ENCODE peak calls at places on chromosome 22, in five cellular contexts. U is A549, C is K562, O is H1, A is HepG2. I is an unnamed sample.
A peak's percentile ranks its signal among the peaks of the same experiment; 100 is the strongest.

GRCh38 chr22:37999640-38000272 is 15.4 kb upstream of the SOX10 start:
- DNase-seq in A (no peak), U (peak; percentile 27), O (no peak), C (no peak), I (peak; percentile 23)

GRCh38 chr22:17921871-17922821 is 102.2 kb downstream of the MICAL3 start:
- DNase-seq in U (no peak), C (peak; percentile 99), O (peak; percentile 75), A (peak; percentile 45), I (no peak)

GRCh38 chr22:44906999-44907644 is 102.7 kb downstream of the PHF21B start:
- DNase-seq in C (no peak), U (no peak), O (no peak), A (no peak), I (no peak)

GRCh38 chr22:39396797-39397195 is 2.8 kb upstream of the TAB1 start:
- DNase-seq in C (no peak), A (no peak), O (no peak), U (no peak), I (no peak)

GRCh38 chr22:38452373-38453064 is 2.5 kb downstream of the KCNJ4 start:
- DNase-seq in A (no peak), O (no peak), U (no peak), C (no peak), I (no peak)

GRCh38 chr22:21570398-21570797 is 2.9 kb downstream of the UBE2L3 start:
- DNase-seq in U (no peak), A (no peak), O (no peak), C (no peak), I (no peak)

GRCh38 chr22:42066133-42066761 is 4.4 kb downstream of the NAGA start:
- DNase-seq in U (no peak), A (no peak), C (no peak), O (no peak), I (no peak)

GRCh38 chr22:22408269-22408668 is 100.3 kb downstream of the ZNF280B start:
- DNase-seq in U (no peak), O (no peak), C (no peak), A (no peak), I (no peak)

GRCh38 chr22:48538291-48538820 is 1289.3 kb downstream of the BRD1 start:
- DNase-seq in O (no peak), A (no peak), C (no peak), U (no peak), I (no peak)

GRCh38 chr22:32801436-32802290 is at the start of gene TIMP3:
- DNase-seq in C (peak; percentile 84), U (no peak), A (no peak), O (peak; percentile 57), I (no peak)

GRCh38 chr22:32106930-32107329 is 52.2 kb downstream of the C22orf42 start:
- DNase-seq in U (no peak), C (no peak), O (no peak), A (no peak), I (no peak)

GRCh38 chr22:45615364-45615763 is 56.3 kb upstream of the ATXN10 start:
- DNase-seq in A (no peak), O (no peak), U (no peak), C (no peak), I (no peak)

GRCh38 chr22:38570841-38571364 is 920 bp upstream of the DMC1 start:
- DNase-seq in C (no peak), O (no peak), U (peak; percentile 9), A (no peak), I (no peak)

GRCh38 chr22:20084547-20085413 is 4.7 kb downstream of the DGCR8 start:
- DNase-seq in U (peak; percentile 38), C (peak; percentile 97), A (peak; percentile 50), O (no peak), I (no peak)

GRCh38 chr22:37529652-37530345 is 10.6 kb upstream of the CARD10 start:
- DNase-seq in U (no peak), O (no peak), C (no peak), A (no peak), I (no peak)

GRCh38 chr22:38861170-38861874 is 10.7 kb downstream of the CBX6 start:
- DNase-seq in A (no peak), O (no peak), U (no peak), C (peak; percentile 47), I (no peak)

GRCh38 chr22:48346911-48347310 is 1480.8 kb downstream of the BRD1 start:
- DNase-seq in O (no peak), C (no peak), U (no peak), A (no peak), I (no peak)

GRCh38 chr22:25110596-25110845 is 89.1 kb upstream of the CRYBB3 start:
- DNase-seq in A (no peak), C (no peak), O (no peak), U (peak; percentile 87), I (no peak)

GRCh38 chr22:19271856-19272535 is 19.5 kb downstream of the CLTCL1 start:
- DNase-seq in A (peak; percentile 89), U (peak; percentile 26), C (no peak), O (no peak), I (no peak)

GRCh38 chr22:44576311-44577260 is 78.6 kb upstream of the RTL6 start:
- DNase-seq in O (no peak), A (no peak), C (no peak), U (no peak), I (no peak)

GRCh38 chr22:24695958-24696511 is 78.5 kb downstream of the PIWIL3 start:
- DNase-seq in A (no peak), U (no peak), O (no peak), C (peak; percentile 36), I (no peak)

GRCh38 chr22:28917747-28918543 is 34.6 kb downstream of the ZNRF3 start:
- DNase-seq in U (peak; percentile 7), A (peak; percentile 86), O (no peak), C (no peak), I (no peak)

GRCh38 chr22:38843716-38844660 is at the start of gene NPTXR:
- DNase-seq in O (no peak), U (peak; percentile 53), C (peak; percentile 83), A (peak; percentile 30), I (peak; percentile 16)

GRCh38 chr22:49212466-49212865 is 615.2 kb downstream of the BRD1 start:
- DNase-seq in O (no peak), C (no peak), A (no peak), U (no peak), I (no peak)

GRCh38 chr22:45240810-45241631 is at the start of gene KIAA0930:
- DNase-seq in U (peak; percentile 67), O (no peak), A (peak; percentile 53), C (peak; percentile 98), I (peak; percentile 50)

GRCh38 chr22:29979645-29980303 is 96.8 kb downstream of the MTMR3 start:
- DNase-seq in U (no peak), A (no peak), O (no peak), C (no peak), I (no peak)

GRCh38 chr22:44889233-44889878 is 120.4 kb downstream of the PHF21B start:
- DNase-seq in C (peak; percentile 66), A (no peak), U (no peak), O (no peak), I (no peak)

GRCh38 chr22:49650336-49651241 is 177.1 kb downstream of the BRD1 start:
- DNase-seq in U (no peak), A (no peak), C (no peak), O (no peak), I (no peak)

GRCh38 chr22:39184586-39185577 is 32.4 kb upstream of the CBX7 start:
- DNase-seq in U (no peak), A (no peak), C (peak; percentile 4), O (no peak), I (no peak)

GRCh38 chr22:20578707-20579106 is 71.3 kb downstream of the MED15 start:
- DNase-seq in A (no peak), U (no peak), O (no peak), C (no peak), I (no peak)

GRCh38 chr22:26826431-26826935 is 169.1 kb downstream of the MIAT start:
- DNase-seq in C (no peak), A (no peak), U (no peak), O (no peak), I (no peak)

GRCh38 chr22:26825960-26826359 is 168.6 kb downstream of the MIAT start:
- DNase-seq in C (no peak), U (no peak), A (no peak), O (no peak), I (no peak)

GRCh38 chr22:26823966-26824365 is 166.6 kb downstream of the MIAT start:
- DNase-seq in A (no peak), O (no peak), C (no peak), U (no peak), I (no peak)

DNA sequence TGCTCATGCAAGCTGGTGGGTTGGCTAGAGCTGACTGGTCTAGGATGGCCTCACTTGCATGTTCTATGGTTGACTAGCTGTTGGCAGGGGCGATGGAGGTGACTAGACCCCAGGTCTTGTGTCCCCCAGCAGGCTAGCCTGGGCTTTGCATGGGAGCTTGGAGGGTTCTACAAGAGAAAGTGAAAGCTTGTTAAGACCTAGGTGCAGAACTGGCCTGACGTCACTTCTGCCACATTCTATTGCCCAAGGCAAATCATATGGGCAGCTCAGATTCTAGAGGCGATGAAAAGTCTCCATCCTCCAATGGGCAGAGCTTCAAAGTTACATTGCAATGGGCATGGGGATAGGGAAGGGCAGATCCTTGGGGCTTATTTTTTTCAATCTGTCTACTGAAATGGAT is 170.9 kb downstream of the MIAT start:
- DNase-seq in A (no peak), U (no peak), O (no peak), C (no peak), I (no peak)
- TF ChIP-seq JUN in A (no peak), U (no peak), O (no peak), C (no peak), I (no peak)

DNA sequence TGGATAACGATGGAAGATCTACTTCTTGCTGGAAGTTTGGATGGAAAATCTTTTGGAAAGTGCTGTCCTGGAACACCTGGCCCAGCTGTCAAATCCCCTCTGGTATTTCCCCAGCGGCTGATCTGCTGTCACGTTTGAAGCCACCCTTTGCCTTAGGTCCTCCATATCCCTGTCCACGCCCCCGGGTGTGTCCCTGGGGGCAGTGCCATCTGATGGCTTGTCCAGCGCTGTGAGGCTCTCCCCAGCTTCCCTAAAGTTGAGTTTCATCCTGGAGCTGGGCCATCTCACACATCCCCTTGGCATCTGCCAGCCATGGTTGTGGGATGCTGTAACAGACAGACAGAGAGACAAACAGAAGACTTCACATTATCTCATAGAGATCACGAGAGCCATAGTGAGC is 3.1 kb upstream of the IGLL1 start:
- DNase-seq in C (no peak), O (no peak), U (no peak), A (no peak), I (no peak)
- H3K4me1 ChIP-seq in C (no peaks in the 10 kb centered on the region), O (no peaks in the 10 kb centered on the region), U (no peaks in the 10 kb centered on the region), A (no peaks in the 10 kb centered on the region), I (no peaks in the 10 kb centered on the region)

GRCh38 chr22:46829140-46829891 is 66.9 kb downstream of the TBC1D22A start:
- DNase-seq in C (no peak), O (no peak), U (peak; percentile 72), A (no peak), I (peak; percentile 92)
- TF ChIP-seq JUN in C (no peak), O (no peak), U (no peak), A (no peak), I (peak; percentile 43)

GRCh38 chr22:40479887-40480538 is 109.6 kb downstream of the SGSM3 start:
- DNase-seq in O (no peak), C (no peak), A (no peak), U (no peak), I (no peak)
- H3K4me1 ChIP-seq in O (no peaks in the 10 kb centered on the region), C (peaks cover 19% of the 10 kb centered on the region), A (peaks cover 13% of the 10 kb centered on the region), U (peaks cover 66% of the 10 kb centered on the region), I (peaks cover 7% of the 10 kb centered on the region)